ENCODE peak calls at places on chromosomes 16 and 17, in ten cellular contexts. A is stomach, V is right lobe of liver, O is HCT116, T is uterus, K is gastrocnemius medialis, U is body of pancreas, E is esophagus squamous epithelium, Z is GM12891, F is H54. Q is an unnamed sample.

GRCh38 chr17:43671075-43671692 is 9.5 kb upstream of the MEOX1 start:
- DNase-seq in A (no peak), V (no peak), O (no peak), T (peak), K (no peak), U (no peak), E (no peak), Z (no peak), F (no peak), Q (peak)

GRCh38 chr16:31386157-31386984 is 6.8 kb upstream of the ITGAD start:
- DNase-seq in A (no peak), V (no peak), O (peak), T (no peak), K (no peak), U (peak), E (no peak), Z (no peak), F (peak), Q (no peak)

GRCh38 chr17:21303441-21304065 is 19.0 kb downstream of the MAP2K3 start:
- DNase-seq in A (no peak), V (no peak), O (no peak), T (no peak), K (peak), U (no peak), E (no peak), Z (no peak), F (no peak), Q (no peak)

GRCh38 chr16:52376677-52377300 is 170.2 kb downstream of the TOX3 start:
- DNase-seq in A (no peak), V (no peak), O (no peak), T (no peak), K (no peak), U (no peak), E (no peak), Z (no peak), F (no peak), Q (no peak)

GRCh38 chr17:29292071-29292991 is 1.6 kb downstream of the NUFIP2 start:
- DNase-seq in A (peak), V (peak), O (no peak), T (peak), K (peak), U (peak), E (no peak), Z (peak), F (peak), Q (peak)

GRCh38 chr16:86567701-86568571 is 1.3 kb downstream of the FOXC2 start:
- DNase-seq in A (no peak), V (no peak), O (no peak), T (no peak), K (no peak), U (no peak), E (no peak), Z (no peak), F (no peak), Q (peak)

GRCh38 chr17:46944931-46945330 is 22.0 kb downstream of the GOSR2 start:
- DNase-seq in A (no peak), V (no peak), O (no peak), T (no peak), K (no peak), U (no peak), E (no peak), Z (no peak), F (no peak), Q (no peak)

GRCh38 chr17:49742256-49742655 is 21.7 kb downstream of the FAM117A start:
- DNase-seq in A (no peak), V (no peak), O (no peak), T (no peak), K (no peak), U (no peak), E (no peak), Z (no peak), F (no peak), Q (no peak)

GRCh38 chr16:11729787-11730186 is 12.9 kb downstream of the TXNDC11 start:
- DNase-seq in A (no peak), V (no peak), O (no peak), T (no peak), K (no peak), U (no peak), E (no peak), Z (no peak), F (no peak), Q (no peak)

GRCh38 chr17:53629188-53629587 is 193.5 kb upstream of the KIF2B start:
- DNase-seq in A (no peak), V (no peak), O (no peak), T (no peak), K (no peak), U (no peak), E (no peak), Z (no peak), F (no peak), Q (no peak)

DNA sequence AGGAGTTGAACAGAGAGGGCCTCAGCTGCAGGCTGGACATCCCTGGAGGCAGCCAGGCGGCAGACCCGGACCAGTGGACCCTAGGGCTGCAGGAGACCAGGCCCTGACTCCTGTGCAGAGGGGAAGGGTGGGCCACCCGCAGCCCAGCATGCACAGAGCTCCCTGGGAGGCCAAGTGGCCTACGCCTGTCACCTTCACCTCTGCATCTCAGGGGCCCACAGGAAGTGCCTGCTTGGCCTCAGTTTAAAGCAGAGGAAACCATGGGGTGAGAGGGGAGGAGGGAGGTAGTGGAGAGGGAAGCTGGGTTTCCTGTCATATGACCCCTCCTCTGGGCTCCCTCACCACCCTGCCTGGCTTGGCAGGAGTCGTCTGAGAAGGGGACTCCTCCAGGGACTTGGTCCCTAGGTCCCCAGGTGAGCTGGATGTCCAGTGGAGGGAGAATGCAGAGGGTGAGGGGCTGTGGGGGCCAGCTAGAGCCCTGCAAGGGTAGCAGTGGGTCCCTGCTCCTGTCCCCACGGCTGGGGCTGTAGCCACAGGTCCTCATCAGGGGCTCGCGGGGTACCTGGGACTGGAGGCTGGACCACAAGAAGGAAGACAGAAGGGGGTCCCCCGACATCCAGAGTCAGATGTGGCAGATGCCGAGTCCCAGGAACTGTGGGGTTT is at the start of gene TMC8:
- DNase-seq in A (peak), V (peak), O (no peak), T (no peak), K (no peak), U (peak), E (no peak), Z (no peak), F (no peak), Q (peak)
- TF ChIP-seq POLR2A in A (no peak), V (no peak), O (no peak), T (no peak), K (peak), U (no peak), E (no peak), Z (peak), F (no peak), Q (no peak)

GRCh38 chr16:28188085-28188916 is 23.5 kb downstream of the XPO6 start:
- DNase-seq in A (no peak), V (no peak), O (no peak), T (no peak), K (no peak), U (no peak), E (no peak), Z (no peak), F (no peak), Q (no peak)

GRCh38 chr16:28184625-28185024 is 27.1 kb downstream of the XPO6 start:
- DNase-seq in A (no peak), V (no peak), O (no peak), T (no peak), K (no peak), U (no peak), E (no peak), Z (no peak), F (no peak), Q (no peak)

GRCh38 chr16:28186752-28187151 is 25.0 kb downstream of the XPO6 start:
- DNase-seq in A (no peak), V (no peak), O (no peak), T (no peak), K (no peak), U (no peak), E (no peak), Z (no peak), F (no peak), Q (no peak)

GRCh38 chr16:28189237-28189636 is 22.5 kb downstream of the XPO6 start:
- DNase-seq in A (no peak), V (peak), O (no peak), T (no peak), K (no peak), U (no peak), E (no peak), Z (no peak), F (peak), Q (peak)

GRCh38 chr16:28187595-28188004 is 24.2 kb downstream of the XPO6 start:
- DNase-seq in A (no peak), V (no peak), O (no peak), T (no peak), K (no peak), U (no peak), E (no peak), Z (no peak), F (no peak), Q (no peak)
- TF ChIP-seq POLR2A in A (no peak), V (no peak), O (no peak), T (no peak), K (no peak), U (no peak), E (no peak), Z (peak), F (no peak), Q (no peak)

GRCh38 chr17:48628641-48629410 is 2.7 kb upstream of the HOXB9 start:
- DNase-seq in A (no peak), V (no peak), O (no peak), T (no peak), K (no peak), U (no peak), E (no peak), Z (no peak), F (no peak), Q (no peak)
- TF ChIP-seq POLR2A in A (no peak), V (no peak), O (no peak), T (no peak), K (no peak), U (no peak), E (no peak), Z (no peak), F (no peak), Q (no peak)

DNA sequence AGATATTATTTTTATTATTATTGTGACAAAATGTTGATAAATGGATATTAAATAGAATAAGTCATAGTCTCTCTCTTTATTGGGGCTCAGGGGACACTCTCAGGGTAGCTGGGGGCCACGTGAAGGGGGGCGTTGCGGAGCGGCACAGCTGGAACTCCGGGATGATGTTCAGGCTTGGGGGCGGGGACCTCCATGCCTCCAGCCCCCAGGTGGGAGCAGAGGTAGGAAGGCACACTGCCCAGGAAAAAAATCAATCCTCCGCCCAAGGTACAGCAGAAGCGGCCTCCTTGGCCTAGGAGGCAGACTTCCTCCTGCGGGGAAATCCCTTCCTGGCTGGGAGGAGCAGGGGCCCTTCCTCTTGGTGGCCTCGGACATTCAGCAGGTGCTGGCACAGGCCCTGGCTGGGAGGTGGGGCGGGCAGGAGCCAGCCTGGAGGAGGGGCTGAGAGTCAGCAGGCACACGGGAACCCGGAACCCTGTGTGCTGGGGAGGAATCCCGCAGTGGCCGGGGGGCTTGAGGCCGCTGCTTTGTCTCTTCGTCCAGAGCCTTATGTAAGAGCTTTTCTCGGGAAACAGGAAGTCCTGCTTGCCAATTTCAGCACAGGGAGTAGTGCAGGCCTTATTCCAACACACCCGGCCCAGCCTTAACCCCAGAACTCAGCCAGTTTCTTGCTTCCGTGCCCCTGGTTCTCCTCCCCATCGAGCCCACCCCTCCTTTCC is 566 bp upstream of the TNFSF13 start:
- DNase-seq in A (peak), V (peak), O (no peak), T (peak), K (peak), U (peak), E (no peak), Z (no peak), F (peak), Q (peak)
- TF ChIP-seq POLR2A in A (no peak), V (peak), O (no peak), T (peak), K (peak), U (peak), E (peak), Z (peak), F (no peak), Q (no peak)

DNA sequence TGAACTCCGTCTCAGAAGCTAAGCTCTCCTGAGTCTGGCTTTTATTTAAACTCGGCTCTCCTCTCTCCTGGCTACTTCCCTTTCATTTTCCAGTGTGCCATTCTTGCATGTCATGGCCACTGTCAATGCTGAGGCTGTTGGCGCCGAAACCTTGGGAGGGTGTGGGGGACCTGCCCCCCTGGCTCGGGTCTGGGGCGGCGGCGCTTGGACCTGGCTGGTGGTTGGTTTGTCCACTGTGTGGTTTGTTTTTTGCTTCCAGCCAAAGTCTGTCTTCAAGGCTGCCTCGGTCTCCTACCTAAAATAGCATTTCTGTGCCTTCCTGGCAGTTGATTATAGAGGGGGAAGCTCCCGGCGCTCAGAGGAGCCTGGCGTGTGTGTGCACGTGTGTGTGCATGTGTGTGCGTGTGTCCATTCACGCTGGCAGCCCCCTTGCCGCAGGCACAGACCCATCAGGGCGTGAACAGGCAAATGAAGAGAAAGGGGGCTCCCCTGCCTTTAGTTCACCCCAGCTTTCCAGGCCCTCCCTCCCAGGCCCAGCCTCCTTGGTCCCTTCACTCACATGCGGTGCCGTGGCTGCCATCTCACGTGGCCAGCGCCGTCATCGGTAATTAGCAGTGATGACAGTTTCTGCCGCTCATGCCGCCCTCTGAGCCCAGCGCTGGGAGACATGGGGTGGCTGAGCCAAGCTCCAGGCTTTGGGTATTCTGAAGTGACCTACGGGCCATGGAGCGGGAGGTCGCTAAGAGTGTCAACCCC is 179.9 kb downstream of the SEC14L1 start:
- DNase-seq in A (no peak), V (no peak), O (no peak), T (peak), K (peak), U (no peak), E (no peak), Z (no peak), F (no peak), Q (no peak)
- TF ChIP-seq POLR2A in A (no peak), V (no peak), O (no peak), T (no peak), K (no peak), U (no peak), E (no peak), Z (no peak), F (peak), Q (no peak)

GRCh38 chr17:74873036-74873873 is 461 bp upstream of the FDXR start:
- DNase-seq in A (peak), V (peak), O (peak), T (peak), K (peak), U (peak), E (peak), Z (peak), F (peak), Q (peak)
- TF ChIP-seq POLR2A in A (no peak), V (peak), O (peak), T (peak), K (peak), U (peak), E (peak), Z (peak), F (peak), Q (peak)